ENCODE peak calls at places on chromosomes 16 and 17, in five cellular contexts. M is heart right ventricle, H is PC-3, Y is aorta, U is ascending aorta. F is an unnamed sample. For H3K4me1, the result is how much of the 10 kb centered on the place peaks cover.

GRCh38 chr17:71527311-71527710 is 593.5 kb upstream of the SOX9 start:
- DNase-seq in M (no peak), H (peak), Y (no peak), U (no peak), F (no peak)

GRCh38 chr17:47686276-47686635 is 7.7 kb upstream of the TBKBP1 start:
- DNase-seq in M (no peak), H (no peak), Y (no peak), U (no peak), F (no peak)

GRCh38 chr17:33778505-33779398 is 476.3 kb upstream of the CCL2 start:
- DNase-seq in M (no peak), H (peak), Y (peak), U (no peak), F (no peak)

GRCh38 chr16:73350707-73351452 is 303.0 kb upstream of the ZFHX3 start:
- DNase-seq in M (peak), H (no peak), Y (no peak), U (no peak), F (no peak)

GRCh38 chr16:4850211-4850610 is 2.9 kb downstream of the UBN1 start:
- DNase-seq in M (no peak), H (no peak), Y (no peak), U (no peak), F (no peak)

GRCh38 chr17:39001703-39002637 is 34.8 kb upstream of the FBXO47 start:
- DNase-seq in M (peak), H (peak), Y (peak), U (peak), F (peak)

GRCh38 chr17:64180674-64181073 is 50.7 kb upstream of the ERN1 start:
- DNase-seq in M (no peak), H (no peak), Y (no peak), U (peak), F (peak)

GRCh38 chr16:74111583-74111982 is 185.0 kb upstream of the PSMD7 start:
- DNase-seq in M (no peak), H (no peak), Y (no peak), U (no peak), F (no peak)

GRCh38 chr16:727291-727977 is 528 bp downstream of the HAGHL start:
- DNase-seq in M (no peak), H (no peak), Y (no peak), U (no peak), F (no peak)

GRCh38 chr16:57297856-57298255 is 13.4 kb upstream of the PLLP start:
- DNase-seq in M (no peak), H (no peak), Y (no peak), U (peak), F (no peak)

GRCh38 chr16:68257906-68258800 is 6.2 kb upstream of the SLC7A6 start:
- DNase-seq in M (no peak), H (peak), Y (peak), U (peak), F (peak)

GRCh38 chr16:60811051-60811608 is 1225.1 kb downstream of the CDH8 start:
- DNase-seq in M (no peak), H (no peak), Y (no peak), U (no peak), F (no peak)

GRCh38 chr16:56960681-56961281 is 969 bp upstream of the CETP start:
- DNase-seq in M (no peak), H (no peak), Y (peak), U (no peak), F (no peak)

GRCh38 chr17:37493249-37494027 is 3.7 kb downstream of the DUSP14 start:
- DNase-seq in M (no peak), H (peak), Y (no peak), U (no peak), F (no peak)

GRCh38 chr17:12789075-12789975 is at the start of gene ARHGAP44:
- DNase-seq in M (peak), H (peak), Y (peak), U (peak), F (peak)

GRCh38 chr17:41918392-41919164 is at the start of gene ACLY:
- DNase-seq in M (peak), H (peak), Y (peak), U (peak), F (peak)

GRCh38 chr16:67429053-67429798 is 1.7 kb upstream of the HSD11B2 start:
- DNase-seq in M (no peak), H (no peak), Y (no peak), U (no peak), F (no peak)

GRCh38 chr16:81204794-81205680 is 33.5 kb upstream of the BCO1 start:
- DNase-seq in M (no peak), H (peak), Y (no peak), U (no peak), F (no peak)

GRCh38 chr17:45320349-45320930 is 3.6 kb upstream of the MAP3K14 start:
- DNase-seq in M (no peak), H (peak), Y (no peak), U (no peak), F (no peak)

GRCh38 chr17:22694362-22695227 is 1002.3 kb downstream of the KCNJ18 start:
- DNase-seq in M (no peak), H (no peak), Y (no peak), U (no peak), F (no peak)

GRCh38 chr17:77619851-77620250 is 338.7 kb upstream of the TNRC6C start:
- DNase-seq in M (no peak), H (peak), Y (no peak), U (no peak), F (no peak)

GRCh38 chr17:50887705-50888245 is 21.6 kb upstream of the TOB1 start:
- DNase-seq in M (no peak), H (no peak), Y (no peak), U (peak), F (no peak)

GRCh38 chr17:50892101-50892776 is 26.1 kb upstream of the TOB1 start:
- DNase-seq in M (no peak), H (peak), Y (no peak), U (no peak), F (no peak)

GRCh38 chr17:50891577-50891989 is 25.4 kb upstream of the TOB1 start:
- DNase-seq in M (no peak), H (no peak), Y (no peak), U (no peak), F (no peak)

GRCh38 chr17:50890675-50891516 is 24.7 kb upstream of the TOB1 start:
- DNase-seq in M (no peak), H (peak), Y (no peak), U (no peak), F (no peak)

DNA sequence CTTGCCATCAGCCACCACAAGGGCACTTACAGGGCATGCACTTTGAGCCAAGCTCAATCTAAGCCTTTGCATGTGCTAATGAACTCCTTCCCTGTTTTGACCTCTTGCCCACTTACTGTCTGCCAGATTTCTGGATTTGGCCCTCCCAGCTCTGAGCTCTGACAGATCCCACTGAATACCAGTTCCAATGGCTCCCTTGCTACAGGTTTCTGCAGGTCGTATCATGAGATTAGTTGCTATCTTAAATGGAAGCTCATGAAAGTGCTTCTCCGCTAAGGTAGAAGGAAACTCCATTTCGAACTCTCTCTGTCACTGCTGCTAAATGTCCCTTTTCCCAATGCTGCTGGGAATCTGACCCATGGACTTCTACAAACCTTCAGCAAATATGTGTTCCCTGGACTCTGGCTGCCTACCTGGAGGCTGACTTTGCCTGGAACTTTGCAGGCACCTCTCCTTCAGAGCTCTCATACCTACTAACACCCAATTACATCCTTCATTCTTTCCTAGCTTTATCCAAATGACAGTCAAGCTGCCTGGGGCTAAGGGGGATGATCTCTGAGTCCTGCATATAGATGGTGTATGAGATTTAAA is 23.5 kb upstream of the TOB1 start:
- DNase-seq in M (no peak), H (no peak), Y (no peak), U (no peak), F (no peak)
- H3K4me1 ChIP-seq in M (under half), H (under half), Y (under half), U (under half), F (under half)

GRCh38 chr16:69396187-69397061 is 10.6 kb upstream of the TERF2 start:
- DNase-seq in M (no peak), H (peak), Y (peak), U (peak), F (no peak)
- H3K4me3 ChIP-seq in M (no peak), H (peak), Y (no peak), U (no peak), F (no peak)

GRCh38 chr17:80423536-80424225 is 8.7 kb downstream of the ENDOV start:
- DNase-seq in M (no peak), H (no peak), Y (no peak), U (no peak), F (no peak)
- H3K4me1 ChIP-seq in M (under half), H (under half), Y (under half), U (under half), F (under half)

DNA sequence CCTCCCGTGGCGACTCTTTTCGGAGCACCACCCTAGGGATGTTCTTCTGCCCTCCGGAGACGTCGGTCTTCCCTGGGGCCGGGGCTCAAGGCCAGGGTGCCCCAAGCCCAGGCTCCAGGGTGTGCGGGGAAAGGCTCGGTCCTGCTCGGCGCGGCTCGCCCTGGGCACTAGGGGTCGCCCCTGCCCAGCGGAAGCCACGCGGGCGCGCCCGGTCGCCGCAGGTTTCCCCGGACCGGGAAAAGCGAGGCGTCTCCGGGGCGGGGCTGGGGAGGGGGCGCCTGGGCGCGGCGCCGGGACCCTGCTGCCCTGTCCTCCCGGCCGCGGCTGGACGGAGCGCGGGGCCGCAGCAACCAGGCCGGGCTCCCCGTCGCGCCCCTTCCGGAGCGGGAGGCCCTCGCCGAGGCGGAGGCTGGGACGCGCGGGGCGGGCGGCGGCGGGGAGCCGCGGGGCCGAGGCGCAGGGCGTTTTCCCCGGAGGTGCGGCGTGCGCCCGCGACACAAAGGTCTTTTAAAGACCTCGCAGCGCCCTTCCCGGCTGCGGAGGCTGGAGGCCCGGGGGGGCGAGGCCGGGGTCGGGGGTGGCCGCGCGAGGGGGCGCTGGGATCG is 76.4 kb downstream of the MRC2 start:
- DNase-seq in M (peak), H (peak), Y (peak), U (peak), F (peak)
- H3K4me3 ChIP-seq in M (peak), H (peak), Y (peak), U (peak), F (peak)

GRCh38 chr17:50899559-50900319 is 33.6 kb upstream of the TOB1 start:
- DNase-seq in M (no peak), H (no peak), Y (no peak), U (no peak), F (no peak)
- H3K4me1 ChIP-seq in M (under half), H (under half), Y (under half), U (under half), F (under half)

GRCh38 chr17:43648916-43649315 is 12.8 kb downstream of the MEOX1 start:
- DNase-seq in M (no peak), H (no peak), Y (no peak), U (no peak), F (no peak)

GRCh38 chr17:43641416-43641815 is 20.3 kb downstream of the MEOX1 start:
- DNase-seq in M (no peak), H (no peak), Y (no peak), U (no peak), F (no peak)

GRCh38 chr17:43644081-43644480 is 17.6 kb downstream of the MEOX1 start:
- DNase-seq in M (no peak), H (no peak), Y (no peak), U (no peak), F (no peak)

GRCh38 chr17:43645765-43646481 is 15.8 kb downstream of the MEOX1 start:
- DNase-seq in M (peak), H (peak), Y (peak), U (peak), F (peak)

DNA sequence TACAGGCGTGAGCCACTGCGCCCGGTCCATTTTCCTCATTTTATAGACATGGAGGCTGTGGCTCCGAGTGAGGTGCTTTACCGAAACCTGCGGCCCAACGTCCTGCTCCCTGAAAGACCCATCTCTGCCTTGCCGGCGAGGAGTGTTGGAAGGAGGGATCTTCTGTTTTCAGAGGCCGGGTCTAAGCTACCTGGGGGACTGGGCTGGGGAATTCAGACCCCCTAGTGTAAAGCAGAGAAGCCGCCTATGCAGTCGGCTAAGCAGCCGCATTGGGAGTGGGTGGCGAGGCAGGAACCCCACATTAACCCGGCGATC is 16.3 kb downstream of the MEOX1 start:
- DNase-seq in M (no peak), H (no peak), Y (no peak), U (no peak), F (no peak)
- H3K4me3 ChIP-seq in M (peak), H (peak), Y (peak), U (peak), F (peak)